ENCODE peak calls at places on chromosomes 2 and 18, in four cellular contexts. T is cardiac septum; D is CD8-positive, alpha-beta T cell; G is amniotic stem cell. H is an unnamed sample.

GRCh38 chr2:150144546-150145305 is 342.7 kb downstream of the RND3 start:
- DNase-seq in D (no peak), G (no peak), T (no peak), H (no peak)

GRCh38 chr2:81007104-81007503 is 702.6 kb upstream of the LRRTM1 start:
- DNase-seq in G (no peak), T (no peak), D (no peak), H (no peak)

GRCh38 chr18:80196528-80197320 is 50.6 kb downstream of the PARD6G start:
- DNase-seq in T (no peak), D (no peak), G (peak), H (no peak)

GRCh38 chr2:28247326-28247725 is 145.3 kb upstream of the FOSL2 start:
- DNase-seq in G (no peak), T (no peak), D (no peak), H (no peak)

GRCh38 chr2:64626146-64626809 is 27.4 kb downstream of the SERTAD2 start:
- DNase-seq in T (no peak), G (no peak), D (no peak), H (no peak)

GRCh38 chr2:176812376-176812775 is 400.2 kb upstream of the HNRNPA3 start:
- DNase-seq in G (no peak), T (no peak), D (no peak), H (no peak)

GRCh38 chr18:55321268-55322175 is 266.5 kb downstream of the TCF4 start:
- DNase-seq in T (peak), G (peak), D (no peak), H (peak)

GRCh38 chr2:145206882-145207281 is 687.0 kb upstream of the ZEB2 start:
- DNase-seq in D (no peak), T (no peak), G (no peak), H (no peak)

GRCh38 chr2:44623622-44624351 is 262.0 kb downstream of the CAMKMT start:
- DNase-seq in D (no peak), T (no peak), G (no peak), H (no peak)

GRCh38 chr2:33340265-33340664 is 136.2 kb upstream of the RASGRP3 start:
- DNase-seq in G (no peak), T (peak), D (no peak), H (peak)

GRCh38 chr2:219155054-219155644 is 5.5 kb downstream of the NHEJ1 start:
- DNase-seq in D (no peak), T (no peak), G (peak), H (no peak)

GRCh38 chr2:106158871-106159270 is 35.2 kb downstream of the UXS1 start:
- DNase-seq in T (no peak), G (no peak), D (no peak), H (no peak)

GRCh38 chr2:71746946-71747501 is 293.7 kb downstream of the DYSF start:
- DNase-seq in G (peak), T (no peak), D (no peak), H (no peak)

GRCh38 chr2:52117299-52117698 is 1085.4 kb upstream of the NRXN1 start:
- DNase-seq in G (peak), D (no peak), T (no peak), H (no peak)

GRCh38 chr2:60460577-60461420 is 92.7 kb downstream of the BCL11A start:
- DNase-seq in T (no peak), D (no peak), G (no peak), H (no peak)

GRCh38 chr2:72154386-72154785 is 6.7 kb upstream of the CYP26B1 start:
- DNase-seq in G (no peak), T (peak), D (no peak), H (peak)

GRCh38 chr2:40642261-40642660 is 190.4 kb upstream of the SLC8A1 start:
- DNase-seq in T (no peak), G (no peak), D (no peak), H (no peak)

GRCh38 chr2:50148632-50149031 is 883.3 kb downstream of the NRXN1 start:
- DNase-seq in T (no peak), D (no peak), G (no peak), H (no peak)

GRCh38 chr2:73561422-73561821 is 80.8 kb downstream of the NAT8 start:
- DNase-seq in D (no peak), T (no peak), G (no peak), H (no peak)

GRCh38 chr2:26243643-26244478 is 571 bp downstream of the HADHA start:
- DNase-seq in T (no peak), G (no peak), D (no peak), H (no peak)

GRCh38 chr2:165815299-165815698 is 21.3 kb upstream of the GALNT3 start:
- DNase-seq in D (no peak), T (no peak), G (no peak), H (no peak)

GRCh38 chr2:28539095-28539494 is 43.2 kb downstream of the PLB1 start:
- DNase-seq in D (no peak), G (no peak), T (no peak), H (no peak)

H was measured in mesenteric fat pad.